ENCODE peak calls at places on chromosomes 4 and X, in five cellular contexts. P, Q, H, U and W are unnamed samples.

GRCh38 chrX:53654378-53654777 is 32.1 kb downstream of the HUWE1 start:
- DNase-seq in P (no peak), Q (no peak), H (no peak), U (no peak), W (no peak)

GRCh38 chr4:133597252-133597651 is 448.2 kb downstream of the PCDH10 start:
- DNase-seq in H (no peak), U (no peak), Q (no peak), P (no peak), W (no peak)

GRCh38 chr4:6324999-6325790 is 55.5 kb downstream of the WFS1 start:
- DNase-seq in P (no peak), Q (peak; percentile 56), H (peak; percentile 24), U (no peak), W (no peak)

GRCh38 chr4:37685211-37685725 is 908 bp downstream of the RELL1 start:
- DNase-seq in Q (no peak), P (no peak), H (peak; percentile 78), U (no peak), W (peak; percentile 40)

GRCh38 chr4:78688385-78688784 is 87.8 kb upstream of the BMP2K start:
- DNase-seq in Q (no peak), H (peak; percentile 33), P (no peak), U (no peak), W (no peak)

GRCh38 chr4:159281781-159282180 is 178.9 kb downstream of the RAPGEF2 start:
- DNase-seq in P (no peak), H (peak; percentile 59), U (no peak), Q (no peak), W (peak; percentile 11)

GRCh38 chr4:123600426-123600825 is 203.8 kb downstream of the SPRY1 start:
- DNase-seq in Q (no peak), U (no peak), H (peak; percentile 14), P (no peak), W (no peak)

GRCh38 chr4:183987529-183987946 is 82.4 kb downstream of the STOX2 start:
- DNase-seq in H (peak; percentile 73), P (peak; percentile 63), U (peak; percentile 81), Q (peak; percentile 60), W (peak; percentile 38)

GRCh38 chr4:40552536-40552935 is 77.1 kb downstream of the RBM47 start:
- DNase-seq in U (no peak), P (no peak), Q (no peak), H (no peak), W (no peak)

GRCh38 chr4:72312032-72312650 is 256.9 kb downstream of the ADAMTS3 start:
- DNase-seq in Q (peak; percentile 41), P (no peak), U (peak; percentile 89), H (peak; percentile 95), W (peak; percentile 91)

GRCh38 chr4:105061720-105062119 is 85.0 kb upstream of the TET2 start:
- DNase-seq in U (no peak), P (no peak), Q (no peak), H (no peak), W (no peak)

GRCh38 chrX:97119474-97120109 is 235.9 kb downstream of the RPA4 start:
- DNase-seq in H (no peak), U (no peak), P (no peak), Q (no peak), W (no peak)

GRCh38 chrX:73215263-73215662 is 612 bp upstream of the NAP1L2 start:
- DNase-seq in H (no peak), Q (no peak), U (no peak), P (no peak), W (no peak)

GRCh38 chrX:26008042-26008441 is 130.1 kb upstream of the MAGEB18 start:
- DNase-seq in U (no peak), P (no peak), H (no peak), Q (no peak), W (no peak)

GRCh38 chr4:78299565-78299972 is 242.4 kb downstream of the FRAS1 start:
- DNase-seq in Q (no peak), P (no peak), U (no peak), H (peak; percentile 52), W (no peak)

GRCh38 chr4:175419120-175419774 is 392.8 kb downstream of the GPM6A start:
- DNase-seq in Q (peak; percentile 5), H (peak; percentile 86), P (no peak), U (no peak), W (peak; percentile 89)

GRCh38 chr4:125389713-125390112 is 75.0 kb downstream of the FAT4 start:
- DNase-seq in P (no peak), Q (no peak), H (peak; percentile 90), U (no peak), W (peak; percentile 96)

GRCh38 chrX:128698528-128698927 is 646.3 kb upstream of the ACTRT1 start:
- DNase-seq in H (no peak), P (no peak), Q (no peak), U (no peak), W (no peak)

GRCh38 chr4:106690487-106690886 is 321.9 kb upstream of the GIMD1 start:
- DNase-seq in H (peak; percentile 60), Q (no peak), P (no peak), U (no peak), W (peak; percentile 69)

GRCh38 chrX:123835661-123836371 is 24.0 kb upstream of the XIAP start:
- DNase-seq in Q (peak; percentile 40), P (no peak), U (no peak), H (peak; percentile 62), W (peak; percentile 74)

DNA sequence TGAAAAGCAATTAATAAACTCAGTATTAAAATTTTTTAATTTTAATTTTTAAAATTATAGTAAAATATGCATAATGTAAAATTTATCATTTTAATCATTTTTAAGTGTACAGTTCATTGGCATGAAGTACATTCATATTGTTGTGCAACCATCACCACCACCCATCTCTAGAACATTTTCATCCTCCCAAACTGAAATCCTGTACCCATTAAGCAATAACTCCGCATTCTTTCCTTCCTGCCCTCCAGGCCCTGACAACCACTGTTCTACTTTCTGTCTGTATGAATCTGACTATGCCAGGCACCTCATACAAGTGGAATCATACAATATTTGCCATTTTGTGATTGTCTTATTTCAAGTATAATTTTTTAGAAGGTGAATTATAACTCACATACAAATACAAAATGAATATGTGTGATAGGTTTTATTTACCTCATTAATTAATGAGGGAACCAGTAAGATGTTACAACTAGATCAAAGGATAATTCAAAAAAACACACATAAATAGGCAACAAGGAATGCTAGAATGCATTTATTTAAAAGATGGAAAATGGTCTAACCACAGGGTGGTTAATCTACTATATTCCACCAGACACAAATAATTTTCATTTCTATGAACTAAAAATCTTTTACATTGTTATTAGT is 13.1 kb upstream of the AFF1 start:
- DNase-seq in P (no peak), Q (no peak), H (peak; percentile 83), U (no peak), W (peak; percentile 13)
- TF ChIP-seq CTCF in P (no peak), Q (no peak), H (no peak), U (no peak), W (no peak)

DNA sequence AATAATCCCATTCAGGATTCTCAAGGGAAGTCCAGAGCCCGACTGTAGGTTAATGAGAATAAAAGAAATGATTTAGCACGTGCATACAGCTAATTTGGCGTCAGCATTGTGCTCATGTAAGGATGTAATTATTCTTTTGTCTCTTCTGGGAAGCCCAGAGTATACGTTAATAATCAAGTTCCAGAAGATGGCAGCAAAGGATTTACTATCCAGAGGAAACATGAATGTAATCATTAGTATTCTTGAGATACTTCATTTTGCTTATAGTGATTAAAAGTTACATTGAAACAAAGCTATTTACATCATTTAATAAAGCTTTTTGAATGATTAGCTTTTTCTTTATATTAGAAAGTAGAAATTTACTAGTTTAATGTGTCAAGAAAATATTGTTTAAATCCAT is 27.1 kb upstream of the MAP9 start:
- DNase-seq in H (peak; percentile 69), P (no peak), Q (no peak), U (no peak), W (peak; percentile 62)
- TF ChIP-seq CTCF in H (peak; percentile 28), P (peak; percentile 70), Q (peak; percentile 28), U (peak; percentile 43), W (peak; percentile 62)

DNA sequence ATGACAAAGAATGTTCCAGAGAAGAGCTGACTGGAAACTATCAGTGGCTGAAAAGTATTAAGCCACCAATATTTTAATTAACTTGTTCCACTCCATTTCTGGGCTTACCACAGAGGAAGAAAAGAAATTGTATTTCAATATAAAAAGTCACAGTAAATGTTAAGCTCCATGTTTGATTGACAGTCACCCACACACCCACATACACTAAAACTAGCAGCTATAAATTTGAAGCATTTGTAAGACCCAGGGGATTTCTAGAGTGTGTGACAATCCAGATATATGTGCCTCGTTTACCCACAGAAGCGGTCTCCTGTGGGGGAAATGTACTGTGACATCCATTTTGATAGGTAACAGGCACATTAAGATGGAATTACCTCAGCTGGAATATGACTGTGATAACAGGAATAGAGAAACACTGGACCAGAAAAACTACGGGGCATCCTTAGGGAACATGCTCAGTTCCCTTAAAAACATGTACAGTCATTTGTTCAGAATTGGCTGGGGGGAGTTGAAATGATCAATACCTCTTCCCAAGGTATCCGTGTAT is 39.0 kb upstream of the RASGEF1B start:
- DNase-seq in U (no peak), Q (no peak), P (no peak), H (no peak), W (no peak)
- TF ChIP-seq CTCF in U (no peak), Q (no peak), P (no peak), H (no peak), W (no peak)

GRCh38 chr4:156169011-156169410 is 215.3 kb upstream of the CTSO start:
- DNase-seq in P (peak; percentile 5), H (peak; percentile 95), Q (peak; percentile 14), U (no peak), W (peak; percentile 90)
- TF ChIP-seq CTCF in P (peak; percentile 70), H (peak; percentile 81), Q (no peak), U (peak; percentile 21), W (peak; percentile 77)

GRCh38 chr4:170854097-170854496 is 764.3 kb upstream of the AADAT start:
- DNase-seq in U (no peak), P (no peak), Q (no peak), H (no peak), W (no peak)

GRCh38 chr4:170849969-170850368 is 760.2 kb upstream of the AADAT start:
- DNase-seq in H (no peak), P (no peak), Q (no peak), U (no peak), W (no peak)

DNA sequence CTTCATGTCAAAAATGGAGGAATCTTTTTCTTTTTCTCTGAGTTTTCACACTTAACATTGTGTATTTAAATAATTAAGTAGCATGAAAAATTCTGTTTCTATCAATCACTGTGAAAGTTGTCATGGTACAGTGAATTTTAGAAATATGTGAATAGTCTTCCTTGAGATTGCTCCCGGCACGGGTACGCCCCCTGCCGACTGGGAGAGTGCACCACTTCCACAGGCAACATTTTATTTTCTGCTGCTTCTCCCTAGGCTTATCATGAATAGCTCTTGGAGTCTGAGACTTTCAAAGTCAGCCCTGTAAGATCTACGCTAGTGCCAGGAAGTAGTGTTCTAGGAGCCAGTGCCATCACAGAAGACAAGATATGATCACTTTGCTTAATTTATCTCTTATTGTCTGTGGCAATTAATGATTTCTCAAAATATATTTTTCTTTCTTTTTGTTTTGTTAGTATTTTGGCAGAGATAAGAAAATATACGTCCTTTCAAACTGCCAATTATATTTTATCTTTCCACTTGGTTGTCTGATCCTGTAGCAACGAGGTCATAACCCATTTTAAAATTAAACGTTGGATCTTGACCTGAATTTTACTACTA is 763.8 kb upstream of the AADAT start:
- DNase-seq in U (peak; percentile 55), Q (peak; percentile 67), P (peak; percentile 45), H (peak; percentile 5), W (no peak)
- TF ChIP-seq CTCF in U (peak; percentile 44), Q (peak; percentile 50), P (peak; percentile 93), H (peak; percentile 42), W (peak; percentile 56)